ENCODE peak calls at places on chromosome 22, in five cellular contexts. E, S, H, J and L are unnamed samples. For H3K4me1, the result is how much of the 10 kb centered on the place peaks cover.

GRCh38 chr22:29945435-29945834 is 62.5 kb downstream of the MTMR3 start:
- DNase-seq in E (no peak), S (no peak), H (no peak), J (no peak), L (no peak)

GRCh38 chr22:27749597-27750225 is 51.8 kb downstream of the MN1 start:
- DNase-seq in E (no peak), S (no peak), H (no peak), J (peak), L (peak)

GRCh38 chr22:49845241-49845640 is 8.4 kb upstream of the ZBED4 start:
- DNase-seq in E (no peak), S (no peak), H (no peak), J (no peak), L (no peak)

GRCh38 chr22:28802595-28803087 is 2.3 kb upstream of the XBP1 start:
- DNase-seq in E (no peak), S (no peak), H (no peak), J (no peak), L (no peak)

GRCh38 chr22:49016909-49017768 is 810.5 kb downstream of the BRD1 start:
- DNase-seq in E (no peak), S (no peak), H (no peak), J (no peak), L (no peak)

GRCh38 chr22:40043086-40043485 is 48.3 kb downstream of the FAM83F start:
- DNase-seq in E (no peak), S (peak), H (no peak), J (no peak), L (peak)

GRCh38 chr22:19407649-19408606 is 23.6 kb downstream of the HIRA start:
- DNase-seq in E (peak), S (no peak), H (no peak), J (no peak), L (peak)

GRCh38 chr22:19386248-19386647 is 45.3 kb downstream of the HIRA start:
- DNase-seq in E (no peak), S (no peak), H (no peak), J (no peak), L (no peak)

GRCh38 chr22:19114984-19115552 is 7.1 kb downstream of the DGCR2 start:
- DNase-seq in E (no peak), S (no peak), H (no peak), J (no peak), L (no peak)

GRCh38 chr22:40240671-40241070 is 62.9 kb downstream of the TNRC6B start:
- DNase-seq in E (no peak), S (peak), H (no peak), J (no peak), L (no peak)

GRCh38 chr22:28710112-28710888 is 30.7 kb upstream of the TTC28 start:
- DNase-seq in E (no peak), S (peak), H (no peak), J (peak), L (peak)

GRCh38 chr22:29106839-29107238 is 34.0 kb downstream of the KREMEN1 start:
- DNase-seq in E (no peak), S (no peak), H (no peak), J (no peak), L (no peak)

GRCh38 chr22:19970479-19971275 is 29.1 kb upstream of the TXNRD2 start:
- DNase-seq in E (peak), S (peak), H (no peak), J (peak), L (peak)

GRCh38 chr22:35510951-35511350 is 29.7 kb upstream of the RASD2 start:
- DNase-seq in E (no peak), S (no peak), H (no peak), J (no peak), L (no peak)

GRCh38 chr22:31347251-31348008 is 1.3 kb upstream of the PATZ1 start:
- DNase-seq in E (peak), S (peak), H (peak), J (peak), L (peak)

GRCh38 chr22:47316020-47316419 is 553.6 kb downstream of the TBC1D22A start:
- DNase-seq in E (no peak), S (no peak), H (no peak), J (no peak), L (no peak)

GRCh38 chr22:27370281-27370680 is 431.3 kb downstream of the MN1 start:
- DNase-seq in E (no peak), S (no peak), H (no peak), J (peak), L (no peak)

GRCh38 chr22:38187413-38188212 is 6.0 kb upstream of the PLA2G6 start:
- DNase-seq in E (peak), S (peak), H (no peak), J (peak), L (peak)

GRCh38 chr22:17924076-17924475 is 100.3 kb downstream of the MICAL3 start:
- DNase-seq in E (no peak), S (no peak), H (no peak), J (no peak), L (no peak)

GRCh38 chr22:45203150-45203974 is 37.3 kb downstream of the KIAA0930 start:
- DNase-seq in E (no peak), S (no peak), H (no peak), J (no peak), L (no peak)
- H3K4me1 ChIP-seq in E (under half), S (under half), H (under half), J (under half), L (under half)

GRCh38 chr22:24200616-24201212 is 19.4 kb downstream of the SUSD2 start:
- DNase-seq in E (no peak), S (peak), H (peak), J (peak), L (peak)
- H3K9ac ChIP-seq in E (no peak), S (no peak), H (peak), J (no peak), L (no peak)

GRCh38 chr22:23225337-23225723 is 45.0 kb downstream of the BCR start:
- DNase-seq in E (no peak), S (no peak), H (no peak), J (no peak), L (no peak)

GRCh38 chr22:23226497-23226850 is 46.2 kb downstream of the BCR start:
- DNase-seq in E (no peak), S (peak), H (no peak), J (no peak), L (no peak)

GRCh38 chr22:23228503-23228902 is 48.2 kb downstream of the BCR start:
- DNase-seq in E (no peak), S (no peak), H (no peak), J (no peak), L (no peak)

GRCh38 chr22:23225724-23226496 is 45.6 kb downstream of the BCR start:
- DNase-seq in E (peak), S (peak), H (no peak), J (no peak), L (peak)

GRCh38 chr22:23227380-23227779 is 47.1 kb downstream of the BCR start:
- DNase-seq in E (no peak), S (no peak), H (no peak), J (no peak), L (no peak)
- H3K4me3 ChIP-seq in E (no peak), S (no peak), H (no peak), J (no peak), L (no peak)

GRCh38 chr22:21855715-21856114 is 11.7 kb downstream of the MAPK1 start:
- DNase-seq in E (no peak), S (no peak), H (no peak), J (no peak), L (no peak)
- H3K4me1 ChIP-seq in E (under half), S (under half), H (under half), J (under half), L (under half)

GRCh38 chr22:43288378-43288777 is 54.8 kb downstream of the SCUBE1 start:
- DNase-seq in E (no peak), S (no peak), H (no peak), J (no peak), L (no peak)

GRCh38 chr22:43288807-43289417 is 54.3 kb downstream of the SCUBE1 start:
- DNase-seq in E (no peak), S (no peak), H (no peak), J (no peak), L (no peak)

GRCh38 chr22:43291381-43291780 is 51.8 kb downstream of the SCUBE1 start:
- DNase-seq in E (no peak), S (no peak), H (no peak), J (no peak), L (no peak)

GRCh38 chr22:43289976-43290663 is 53.1 kb downstream of the SCUBE1 start:
- DNase-seq in E (no peak), S (no peak), H (no peak), J (peak), L (peak)

DNA sequence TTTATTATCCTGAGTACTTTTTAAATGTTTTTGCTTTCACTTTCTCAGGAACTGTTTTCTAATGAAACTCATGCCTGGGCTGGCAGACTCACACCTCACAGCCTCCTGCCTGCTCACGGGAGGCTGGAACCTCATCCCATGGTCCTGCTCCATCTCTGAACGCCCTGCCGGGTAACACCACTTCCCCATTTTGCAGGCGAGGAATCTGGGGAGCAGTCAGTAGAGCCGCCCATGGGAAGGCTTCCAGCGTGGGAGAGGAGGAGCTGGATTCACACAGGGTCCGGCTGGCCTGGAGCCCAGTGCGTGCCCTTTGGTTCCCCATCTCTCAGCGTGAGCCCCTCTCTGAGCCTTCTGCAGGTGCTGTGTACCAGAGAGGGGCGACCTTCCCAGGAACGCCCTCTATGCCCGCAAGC is 53.6 kb downstream of the SCUBE1 start:
- DNase-seq in E (no peak), S (no peak), H (no peak), J (peak), L (peak)
- H3K9ac ChIP-seq in E (no peak), S (no peak), H (no peak), J (peak), L (no peak)

GRCh38 chr22:32501797-32502290 is 27.2 kb downstream of the FBXO7 start:
- DNase-seq in E (no peak), S (no peak), H (no peak), J (no peak), L (peak)
- H3K4me3 ChIP-seq in E (no peak), S (no peak), H (no peak), J (no peak), L (no peak)

DNA sequence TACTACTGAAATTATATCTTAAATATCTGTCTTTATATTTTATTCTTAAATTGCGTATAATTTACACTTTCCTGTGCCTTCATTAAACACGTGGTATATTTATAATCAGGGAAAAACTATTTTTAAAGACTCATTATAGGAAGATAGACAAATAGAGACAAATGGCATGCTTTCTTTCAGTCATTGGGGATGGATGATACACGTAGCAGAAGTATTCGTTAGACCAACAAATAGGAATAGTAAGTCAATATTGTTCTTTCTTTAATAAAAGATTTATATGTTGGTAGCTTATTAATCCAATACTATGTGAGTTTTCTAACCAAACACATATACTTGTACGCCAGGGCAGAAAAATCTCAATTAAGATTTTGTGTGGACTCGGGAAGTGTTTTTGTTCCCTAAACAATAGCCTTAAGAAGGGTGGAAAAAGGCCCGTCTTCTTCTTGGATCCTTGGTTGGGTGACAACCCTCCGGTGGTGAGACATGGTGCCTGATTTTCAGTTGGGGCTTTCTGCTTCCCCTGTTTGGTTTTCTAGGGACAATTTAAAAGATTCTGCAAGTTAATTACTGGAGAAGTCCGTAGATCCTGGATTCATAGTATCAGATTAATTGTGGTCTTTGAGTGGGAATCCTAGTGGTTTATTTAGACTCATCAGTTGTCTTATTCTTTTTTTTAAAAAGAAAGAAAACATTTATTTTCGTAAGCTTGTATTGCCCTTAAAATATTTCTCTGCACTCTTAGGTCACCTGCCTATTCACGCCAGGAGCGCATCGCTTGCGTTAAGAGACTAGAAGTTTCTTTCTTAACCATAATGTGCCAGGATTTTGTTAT is 83.5 kb upstream of the WNT7B start:
- DNase-seq in E (no peak), S (peak), H (no peak), J (no peak), L (no peak)
- H3K4me1 ChIP-seq in E (under half), S (half or more), H (under half), J (under half), L (half or more)